ENCODE peak calls at places on chromosomes 2 and 18, in ten cellular contexts. One of them, this sample, is unnamed.

GRCh38 chr2:127661949-127662510 is 13.3 kb downstream of the LIMS2 start:
- DNase-seq in fibroblast of pulmonary artery: no peak
- DNase-seq in Panc1: no peak
- DNase-seq in AG09319: no peak
- DNase-seq in right atrium auricular region: no peak
- DNase-seq in left ventricle myocardium inferior: no peak
- DNase-seq in LNCaP clone FGC: no peak
- DNase-seq in glutamatergic neuron: no peak
- DNase-seq in GM13976: no peak
- DNase-seq in lower lobe of right lung: peak
- DNase-seq in this sample: peak

GRCh38 chr2:191862371-191862770 is 15.5 kb upstream of the CAVIN2 start:
- DNase-seq in right atrium auricular region: no peak
- DNase-seq in AG09319: no peak
- DNase-seq in glutamatergic neuron: no peak
- DNase-seq in fibroblast of pulmonary artery: no peak
- DNase-seq in Panc1: no peak
- DNase-seq in lower lobe of right lung: no peak
- DNase-seq in GM13976: no peak
- DNase-seq in left ventricle myocardium inferior: no peak
- DNase-seq in LNCaP clone FGC: no peak
- DNase-seq in this sample: peak

GRCh38 chr18:68566991-68567390 is 147.9 kb downstream of the TMX3 start:
- DNase-seq in left ventricle myocardium inferior: no peak
- DNase-seq in right atrium auricular region: no peak
- DNase-seq in AG09319: no peak
- DNase-seq in fibroblast of pulmonary artery: no peak
- DNase-seq in Panc1: no peak
- DNase-seq in lower lobe of right lung: no peak
- DNase-seq in GM13976: no peak
- DNase-seq in LNCaP clone FGC: no peak
- DNase-seq in glutamatergic neuron: no peak
- DNase-seq in this sample: no peak

GRCh38 chr2:233915133-233915532 is 2.0 kb upstream of the TRPM8 start:
- DNase-seq in glutamatergic neuron: no peak
- DNase-seq in fibroblast of pulmonary artery: peak
- DNase-seq in LNCaP clone FGC: no peak
- DNase-seq in AG09319: no peak
- DNase-seq in right atrium auricular region: no peak
- DNase-seq in left ventricle myocardium inferior: no peak
- DNase-seq in Panc1: no peak
- DNase-seq in GM13976: no peak
- DNase-seq in lower lobe of right lung: no peak
- DNase-seq in this sample: no peak

GRCh38 chr2:213119061-213119809 is 32.2 kb downstream of the IKZF2 start:
- DNase-seq in AG09319: no peak
- DNase-seq in left ventricle myocardium inferior: no peak
- DNase-seq in lower lobe of right lung: no peak
- DNase-seq in fibroblast of pulmonary artery: peak
- DNase-seq in GM13976: peak
- DNase-seq in glutamatergic neuron: no peak
- DNase-seq in right atrium auricular region: no peak
- DNase-seq in Panc1: no peak
- DNase-seq in LNCaP clone FGC: no peak
- DNase-seq in this sample: peak

GRCh38 chr2:69428981-69429380 is 8.3 kb downstream of the NFU1 start:
- DNase-seq in LNCaP clone FGC: no peak
- DNase-seq in Panc1: no peak
- DNase-seq in glutamatergic neuron: no peak
- DNase-seq in left ventricle myocardium inferior: no peak
- DNase-seq in GM13976: no peak
- DNase-seq in right atrium auricular region: no peak
- DNase-seq in AG09319: no peak
- DNase-seq in fibroblast of pulmonary artery: no peak
- DNase-seq in lower lobe of right lung: no peak
- DNase-seq in this sample: no peak

GRCh38 chr18:66553824-66554223 is 50.1 kb downstream of the CDH19 start:
- DNase-seq in Panc1: no peak
- DNase-seq in right atrium auricular region: no peak
- DNase-seq in glutamatergic neuron: no peak
- DNase-seq in AG09319: no peak
- DNase-seq in fibroblast of pulmonary artery: peak
- DNase-seq in LNCaP clone FGC: no peak
- DNase-seq in GM13976: no peak
- DNase-seq in left ventricle myocardium inferior: no peak
- DNase-seq in lower lobe of right lung: no peak
- DNase-seq in this sample: peak

GRCh38 chr2:27855476-27855875 is 34.7 kb downstream of the RBKS start:
- DNase-seq in fibroblast of pulmonary artery: peak
- DNase-seq in GM13976: no peak
- DNase-seq in AG09319: no peak
- DNase-seq in lower lobe of right lung: no peak
- DNase-seq in glutamatergic neuron: no peak
- DNase-seq in LNCaP clone FGC: no peak
- DNase-seq in right atrium auricular region: no peak
- DNase-seq in left ventricle myocardium inferior: no peak
- DNase-seq in Panc1: peak
- DNase-seq in this sample: peak

GRCh38 chr2:156590313-156590712 is 154.1 kb downstream of the GPD2 start:
- DNase-seq in glutamatergic neuron: no peak
- DNase-seq in Panc1: no peak
- DNase-seq in lower lobe of right lung: no peak
- DNase-seq in right atrium auricular region: no peak
- DNase-seq in fibroblast of pulmonary artery: no peak
- DNase-seq in AG09319: no peak
- DNase-seq in left ventricle myocardium inferior: no peak
- DNase-seq in GM13976: no peak
- DNase-seq in LNCaP clone FGC: no peak
- DNase-seq in this sample: no peak

GRCh38 chr2:137706786-137707613 is 257.3 kb upstream of the HNMT start:
- DNase-seq in LNCaP clone FGC: no peak
- DNase-seq in lower lobe of right lung: peak
- DNase-seq in Panc1: no peak
- DNase-seq in GM13976: no peak
- DNase-seq in AG09319: no peak
- DNase-seq in glutamatergic neuron: no peak
- DNase-seq in right atrium auricular region: no peak
- DNase-seq in fibroblast of pulmonary artery: no peak
- DNase-seq in left ventricle myocardium inferior: no peak
- DNase-seq in this sample: no peak

GRCh38 chr18:57737661-57738060 is 65.5 kb downstream of the ATP8B1 start:
- DNase-seq in GM13976: no peak
- DNase-seq in LNCaP clone FGC: no peak
- DNase-seq in AG09319: peak
- DNase-seq in Panc1: no peak
- DNase-seq in fibroblast of pulmonary artery: peak
- DNase-seq in lower lobe of right lung: peak
- DNase-seq in glutamatergic neuron: no peak
- DNase-seq in right atrium auricular region: peak
- DNase-seq in left ventricle myocardium inferior: peak
- DNase-seq in this sample: peak

DNA sequence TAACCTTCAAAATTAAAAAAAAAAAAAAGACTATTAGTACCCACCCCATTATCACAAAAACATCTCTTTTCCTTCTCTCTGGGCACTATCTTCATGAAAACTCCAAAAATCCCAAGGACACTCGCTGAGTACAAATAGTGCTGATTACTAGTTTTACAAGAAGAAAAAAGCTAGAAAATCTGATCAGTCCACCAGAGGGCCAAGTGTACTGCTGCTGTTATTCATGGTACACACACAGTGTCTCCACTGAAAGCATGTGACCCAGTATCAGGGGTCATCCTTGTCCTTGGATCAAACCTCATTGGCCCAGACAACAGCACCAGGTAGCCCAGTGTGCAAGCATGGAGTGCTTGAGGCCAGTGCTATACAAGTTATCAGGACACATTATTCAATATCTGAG is 382.7 kb upstream of the KLHL29 start:
- DNase-seq in LNCaP clone FGC: no peak
- DNase-seq in lower lobe of right lung: no peak
- DNase-seq in GM13976: no peak
- DNase-seq in left ventricle myocardium inferior: no peak
- DNase-seq in AG09319: no peak
- DNase-seq in glutamatergic neuron: no peak
- DNase-seq in fibroblast of pulmonary artery: no peak
- DNase-seq in right atrium auricular region: no peak
- DNase-seq in Panc1: no peak
- DNase-seq in this sample: no peak
- TF ChIP-seq CTCF in LNCaP clone FGC: no peak
- TF ChIP-seq CTCF in lower lobe of right lung: no peak
- TF ChIP-seq CTCF in GM13976: no peak
- TF ChIP-seq CTCF in left ventricle myocardium inferior: no peak
- TF ChIP-seq CTCF in AG09319: no peak
- TF ChIP-seq CTCF in glutamatergic neuron: peak
- TF ChIP-seq CTCF in fibroblast of pulmonary artery: no peak
- TF ChIP-seq CTCF in right atrium auricular region: no peak
- TF ChIP-seq CTCF in Panc1: no peak
- TF ChIP-seq CTCF in this sample: no peak

GRCh38 chr2:97995734-97996624 is at the start of gene TMEM131:
- DNase-seq in left ventricle myocardium inferior: peak
- DNase-seq in LNCaP clone FGC: peak
- DNase-seq in GM13976: peak
- DNase-seq in Panc1: peak
- DNase-seq in lower lobe of right lung: peak
- DNase-seq in right atrium auricular region: peak
- DNase-seq in fibroblast of pulmonary artery: peak
- DNase-seq in AG09319: peak
- DNase-seq in glutamatergic neuron: peak
- DNase-seq in this sample: peak

GRCh38 chr2:97992836-97993825 is 2.6 kb downstream of the TMEM131 start:
- DNase-seq in GM13976: no peak
- DNase-seq in AG09319: no peak
- DNase-seq in fibroblast of pulmonary artery: no peak
- DNase-seq in glutamatergic neuron: no peak
- DNase-seq in right atrium auricular region: no peak
- DNase-seq in LNCaP clone FGC: no peak
- DNase-seq in Panc1: no peak
- DNase-seq in left ventricle myocardium inferior: no peak
- DNase-seq in lower lobe of right lung: no peak
- DNase-seq in this sample: no peak

GRCh38 chr2:97993926-97994325 is 1.8 kb downstream of the TMEM131 start:
- DNase-seq in LNCaP clone FGC: no peak
- DNase-seq in lower lobe of right lung: no peak
- DNase-seq in glutamatergic neuron: no peak
- DNase-seq in GM13976: no peak
- DNase-seq in fibroblast of pulmonary artery: no peak
- DNase-seq in Panc1: no peak
- DNase-seq in right atrium auricular region: no peak
- DNase-seq in AG09319: no peak
- DNase-seq in left ventricle myocardium inferior: no peak
- DNase-seq in this sample: no peak

GRCh38 chr2:97996679-97997078 is 931 bp upstream of the TMEM131 start:
- DNase-seq in glutamatergic neuron: no peak
- DNase-seq in left ventricle myocardium inferior: no peak
- DNase-seq in lower lobe of right lung: no peak
- DNase-seq in LNCaP clone FGC: no peak
- DNase-seq in fibroblast of pulmonary artery: no peak
- DNase-seq in AG09319: no peak
- DNase-seq in right atrium auricular region: no peak
- DNase-seq in Panc1: no peak
- DNase-seq in GM13976: no peak
- DNase-seq in this sample: no peak

DNA sequence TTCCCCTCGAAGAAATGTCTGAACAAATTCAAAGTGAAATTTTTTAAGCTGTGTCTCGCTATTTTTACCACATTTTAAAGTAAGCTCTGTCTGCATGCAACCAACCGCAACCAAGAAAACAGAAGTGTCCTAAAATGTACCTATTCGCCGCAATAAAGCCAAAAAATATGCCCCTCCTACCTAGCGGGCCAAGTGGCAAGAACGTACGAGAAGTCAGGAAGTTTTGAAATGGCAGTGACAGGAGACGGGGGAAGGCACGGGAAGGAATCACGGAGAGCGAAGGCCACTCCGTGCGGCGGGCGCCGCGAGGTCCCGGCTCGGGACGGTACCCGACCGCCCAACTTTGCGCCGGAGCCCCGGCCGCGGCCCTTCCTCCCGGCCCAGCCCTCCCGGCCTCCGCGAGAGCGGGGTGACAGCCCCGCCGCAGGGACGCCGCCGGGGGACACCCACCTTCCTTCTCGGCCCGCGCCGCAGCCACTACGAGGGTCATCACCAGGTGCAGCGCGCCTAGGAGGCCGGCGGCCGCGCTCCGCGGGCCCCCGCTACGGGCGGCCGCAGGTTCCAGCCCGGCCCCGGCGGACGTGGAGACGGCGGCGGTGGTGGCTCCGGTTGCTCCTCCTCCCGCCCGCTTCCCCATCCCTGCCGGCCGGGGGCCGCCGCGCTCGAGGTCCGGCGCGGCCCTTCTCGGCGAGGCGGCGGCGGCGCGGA is 568 bp downstream of the TMEM131 start:
- DNase-seq in lower lobe of right lung: peak
- DNase-seq in right atrium auricular region: no peak
- DNase-seq in AG09319: no peak
- DNase-seq in glutamatergic neuron: no peak
- DNase-seq in GM13976: peak
- DNase-seq in left ventricle myocardium inferior: peak
- DNase-seq in Panc1: no peak
- DNase-seq in LNCaP clone FGC: no peak
- DNase-seq in fibroblast of pulmonary artery: peak
- DNase-seq in this sample: peak
- TF ChIP-seq CTCF in lower lobe of right lung: no peak
- TF ChIP-seq CTCF in right atrium auricular region: no peak
- TF ChIP-seq CTCF in AG09319: no peak
- TF ChIP-seq CTCF in glutamatergic neuron: no peak
- TF ChIP-seq CTCF in GM13976: no peak
- TF ChIP-seq CTCF in left ventricle myocardium inferior: no peak
- TF ChIP-seq CTCF in Panc1: no peak
- TF ChIP-seq CTCF in LNCaP clone FGC: peak
- TF ChIP-seq CTCF in fibroblast of pulmonary artery: no peak
- TF ChIP-seq CTCF in this sample: no peak

GRCh38 chr2:37579314-37579713 is 92.1 kb downstream of the CDC42EP3 start:
- DNase-seq in glutamatergic neuron: no peak
- DNase-seq in left ventricle myocardium inferior: no peak
- DNase-seq in GM13976: no peak
- DNase-seq in Panc1: no peak
- DNase-seq in right atrium auricular region: no peak
- DNase-seq in LNCaP clone FGC: no peak
- DNase-seq in fibroblast of pulmonary artery: no peak
- DNase-seq in AG09319: no peak
- DNase-seq in lower lobe of right lung: no peak
- DNase-seq in this sample: no peak
- TF ChIP-seq CTCF in glutamatergic neuron: no peak
- TF ChIP-seq CTCF in left ventricle myocardium inferior: no peak
- TF ChIP-seq CTCF in GM13976: no peak
- TF ChIP-seq CTCF in Panc1: no peak
- TF ChIP-seq CTCF in right atrium auricular region: no peak
- TF ChIP-seq CTCF in LNCaP clone FGC: no peak
- TF ChIP-seq CTCF in fibroblast of pulmonary artery: no peak
- TF ChIP-seq CTCF in AG09319: no peak
- TF ChIP-seq CTCF in lower lobe of right lung: no peak
- TF ChIP-seq CTCF in this sample: no peak

DNA sequence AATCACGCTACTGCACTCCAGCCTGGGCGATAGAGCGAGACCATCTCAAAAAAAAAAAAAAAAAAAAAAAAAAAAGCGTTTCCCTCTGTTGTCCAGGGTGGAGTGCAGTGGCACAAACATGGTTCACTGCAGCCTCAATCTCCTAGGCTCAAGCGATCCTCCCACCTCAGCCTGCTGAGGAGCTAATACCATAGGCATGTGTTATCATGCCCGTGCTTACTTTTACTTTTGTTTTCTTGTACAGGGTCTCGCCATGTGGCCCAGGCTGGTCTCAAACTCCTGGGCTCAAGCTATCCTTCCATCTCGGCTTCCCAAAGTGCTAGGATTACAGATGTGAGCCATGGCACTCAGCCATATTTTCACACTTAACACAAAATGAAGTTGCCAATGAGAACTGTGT is 37.5 kb downstream of the PSME4 start:
- DNase-seq in AG09319: no peak
- DNase-seq in lower lobe of right lung: no peak
- DNase-seq in right atrium auricular region: no peak
- DNase-seq in GM13976: no peak
- DNase-seq in left ventricle myocardium inferior: no peak
- DNase-seq in fibroblast of pulmonary artery: no peak
- DNase-seq in LNCaP clone FGC: no peak
- DNase-seq in glutamatergic neuron: no peak
- DNase-seq in Panc1: no peak
- DNase-seq in this sample: no peak
- TF ChIP-seq CTCF in AG09319: no peak
- TF ChIP-seq CTCF in lower lobe of right lung: no peak
- TF ChIP-seq CTCF in right atrium auricular region: no peak
- TF ChIP-seq CTCF in GM13976: no peak
- TF ChIP-seq CTCF in left ventricle myocardium inferior: no peak
- TF ChIP-seq CTCF in fibroblast of pulmonary artery: no peak
- TF ChIP-seq CTCF in LNCaP clone FGC: no peak
- TF ChIP-seq CTCF in glutamatergic neuron: no peak
- TF ChIP-seq CTCF in Panc1: no peak
- TF ChIP-seq CTCF in this sample: no peak

This sample was measured in fibroblast of lung.